ENCODE peak calls at places on chromosome 1, in five cellular contexts. O, K, S, U and Y are unnamed samples.

GRCh38 chr1:150551784-150552691 is 2.8 kb downstream of the ADAMTSL4 start:
- DNase-seq in U (peak), K (no peak), S (peak), O (peak), Y (peak)

GRCh38 chr1:245822997-245823396 is 668.2 kb downstream of the KIF26B start:
- DNase-seq in K (no peak), O (peak), U (peak), S (no peak), Y (peak)

GRCh38 chr1:61182049-61182448 is 99.7 kb downstream of the NFIA start:
- DNase-seq in U (peak), K (no peak), O (peak), S (no peak), Y (peak)

GRCh38 chr1:43935711-43936427 is 2.3 kb downstream of the ARTN start:
- DNase-seq in O (no peak), K (no peak), S (peak), U (no peak), Y (no peak)

GRCh38 chr1:203289281-203289981 is 15.9 kb upstream of the BTG2 start:
- DNase-seq in K (no peak), O (no peak), U (no peak), S (no peak), Y (no peak)

GRCh38 chr1:64983110-64983509 is 16.8 kb upstream of the JAK1 start:
- DNase-seq in U (peak), O (peak), K (no peak), S (no peak), Y (peak)

GRCh38 chr1:47898156-47898825 is 98.9 kb downstream of the TRABD2B start:
- DNase-seq in O (no peak), S (no peak), U (no peak), K (no peak), Y (peak)

GRCh38 chr1:45769261-45769932 is 18.9 kb upstream of the IPP start:
- DNase-seq in K (peak), O (peak), S (no peak), U (peak), Y (peak)

GRCh38 chr1:228044961-228045360 is 37.5 kb upstream of the ARF1 start:
- DNase-seq in O (peak), S (no peak), K (no peak), U (no peak), Y (no peak)

GRCh38 chr1:88549536-88549935 is 134.5 kb upstream of the PKN2 start:
- DNase-seq in O (peak), S (no peak), U (peak), K (no peak), Y (peak)

GRCh38 chr1:59444520-59444919 is 147.6 kb downstream of the FGGY start:
- DNase-seq in S (no peak), O (no peak), U (no peak), K (no peak), Y (no peak)

GRCh38 chr1:175765293-175765692 is 21.9 kb upstream of the TNR start:
- DNase-seq in S (no peak), K (no peak), O (no peak), U (no peak), Y (no peak)

GRCh38 chr1:86748622-86749373 is 44.4 kb downstream of the SH3GLB1 start:
- DNase-seq in O (no peak), S (no peak), U (no peak), K (no peak), Y (peak)